ENCODE peak calls at places on chromosomes 4 and X, in five cellular contexts. A is MM.1S; B is body of pancreas; J is A549; M is CD8-positive, alpha-beta memory T cell. P is an unnamed sample. For H3K9me3, the result is how much of the 10 kb centered on the place peaks cover.

GRCh38 chr4:96145671-96146070 is 305.8 kb downstream of the PDHA2 start:
- DNase-seq in M (no peak), B (no peak), A (no peak), J (no peak), P (no peak)

GRCh38 chr4:91636083-91636482 is 667.7 kb upstream of the GRID2 start:
- DNase-seq in M (no peak), A (no peak), B (no peak), J (no peak), P (no peak)

GRCh38 chrX:78548012-78548411 is 111.1 kb downstream of the RTL3 start:
- DNase-seq in J (no peak), M (no peak), A (no peak), B (no peak), P (no peak)

GRCh38 chr4:38333219-38333618 is 330.8 kb upstream of the KLF3 start:
- DNase-seq in M (no peak), J (no peak), B (no peak), A (no peak), P (no peak)

GRCh38 chrX:71533850-71534515 is 1.1 kb downstream of the OGT start:
- DNase-seq in J (peak), M (peak), A (peak), B (peak), P (peak)

GRCh38 chrX:20042221-20042620 is 51.4 kb upstream of the BCLAF3 start:
- DNase-seq in A (no peak), J (no peak), M (no peak), B (no peak), P (no peak)

GRCh38 chr4:119299221-119300071 is 22.5 kb downstream of the FABP2 start:
- DNase-seq in A (peak), M (peak), B (no peak), J (peak), P (no peak)

GRCh38 chr4:1871471-1872021 is 353 bp downstream of the NSD2 start:
- DNase-seq in A (peak), M (no peak), J (peak), B (peak), P (peak)

GRCh38 chrX:17595456-17596035 is 141.7 kb upstream of the SCML1 start:
- DNase-seq in A (peak), M (no peak), B (no peak), J (peak), P (no peak)

GRCh38 chr4:81573817-81574216 is 102.1 kb upstream of the RASGEF1B start:
- DNase-seq in B (no peak), J (no peak), M (no peak), A (no peak), P (no peak)

GRCh38 chr4:20987191-20987590 is 286.9 kb downstream of the PACRGL start:
- DNase-seq in B (no peak), A (no peak), J (no peak), M (no peak), P (no peak)

GRCh38 chr4:20982544-20982943 is 282.3 kb downstream of the PACRGL start:
- DNase-seq in M (no peak), B (no peak), A (no peak), J (no peak), P (no peak)

DNA sequence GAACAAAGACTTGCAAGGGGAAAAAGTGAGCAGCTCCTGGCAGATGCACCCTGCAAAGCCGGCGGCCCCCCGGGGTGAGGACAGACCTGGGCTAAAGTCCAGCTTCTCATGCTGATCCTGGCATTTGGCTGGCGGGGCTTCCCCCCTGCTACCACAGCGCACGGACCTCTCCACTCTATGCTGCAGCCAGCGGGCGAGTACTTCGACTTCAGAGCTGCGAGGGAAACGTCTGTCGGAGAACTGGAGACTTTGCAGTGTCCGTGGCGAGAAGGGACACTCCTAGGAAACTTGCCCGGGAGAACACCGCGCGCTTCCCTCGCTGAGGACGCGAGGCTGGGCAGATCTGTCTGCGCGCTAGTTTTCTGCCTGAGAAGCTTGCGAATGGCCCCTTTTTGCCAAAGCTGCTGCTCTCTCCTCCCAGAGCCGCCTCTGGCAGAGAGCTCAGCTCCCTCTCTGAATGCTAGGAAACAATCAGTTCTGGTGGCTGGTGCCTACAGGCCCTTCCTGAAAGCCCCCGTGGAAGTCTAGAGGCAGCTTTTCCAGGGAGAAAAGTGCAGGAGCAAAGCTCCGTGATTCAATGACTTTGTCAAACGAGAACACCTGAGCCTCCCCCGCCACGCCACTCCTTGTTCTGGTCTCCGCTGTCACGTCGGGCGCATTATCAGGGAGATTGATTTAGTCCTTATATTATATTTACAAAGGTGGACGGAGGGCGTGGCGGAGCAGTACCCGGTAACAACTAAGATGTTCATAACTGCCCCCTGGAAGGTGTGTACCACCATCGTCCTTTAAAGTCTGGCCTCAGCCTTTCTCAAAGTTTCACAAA is 284.0 kb downstream of the PACRGL start:
- DNase-seq in B (peak), A (no peak), J (no peak), M (no peak), P (peak)
- H3K4me3 ChIP-seq in B (no peak), A (no peak), J (no peak), M (no peak), P (no peak)

GRCh38 chrX:23465105-23465791 is 130.6 kb downstream of the PTCHD1 start:
- DNase-seq in A (no peak), J (no peak), B (peak), M (no peak), P (no peak)

GRCh38 chrX:23465985-23466384 is 131.3 kb downstream of the PTCHD1 start:
- DNase-seq in J (no peak), M (no peak), A (no peak), B (no peak), P (no peak)
- H3K9me3 ChIP-seq in J (under half), M (under half), A (under half), B (under half), P (under half)

DNA sequence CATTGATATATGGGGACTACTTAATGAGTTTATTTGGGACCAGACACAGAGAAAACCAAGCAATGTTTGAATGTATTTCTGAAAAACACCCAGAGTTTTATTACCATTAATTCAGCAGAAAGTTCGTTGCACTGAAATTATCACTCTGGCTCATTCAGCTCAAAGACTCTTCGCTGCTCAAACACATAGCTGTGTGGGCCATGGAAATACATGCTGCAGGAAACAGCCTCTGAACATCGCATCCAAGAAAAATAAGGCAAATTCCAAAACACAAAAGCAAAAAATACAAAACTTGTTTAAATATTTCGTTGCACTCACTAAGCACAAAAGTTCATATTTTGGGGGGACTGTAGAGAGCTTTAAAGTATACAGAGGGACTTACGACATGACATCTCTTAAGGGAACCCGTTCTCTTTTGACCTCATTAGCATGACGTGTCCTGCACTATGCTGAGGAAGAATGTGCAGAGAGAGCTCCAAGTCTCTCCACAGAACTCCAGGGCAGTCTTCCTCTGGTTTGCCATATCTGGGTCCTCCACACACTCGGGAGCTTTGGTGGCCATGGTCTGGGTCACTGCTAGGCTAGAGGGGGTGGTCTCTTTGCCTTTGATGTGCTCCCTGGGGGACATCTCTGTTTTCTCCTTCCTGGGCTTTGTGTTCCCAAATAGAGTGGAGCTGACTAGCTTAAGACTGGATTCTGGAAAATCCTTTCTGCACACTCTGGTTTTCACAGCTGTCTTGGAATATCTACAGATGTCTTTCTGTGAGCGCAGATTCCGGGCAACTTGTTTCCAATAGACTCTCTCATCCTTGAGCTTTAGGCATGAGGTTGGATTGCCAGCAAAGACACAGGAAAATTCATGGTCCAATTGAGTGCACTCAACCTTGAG is 2.8 kb downstream of the FGFBP1 start:
- DNase-seq in B (no peak), M (no peak), J (no peak), A (no peak), P (no peak)
- H3K4me3 ChIP-seq in B (no peak), M (no peak), J (no peak), A (no peak), P (no peak)

GRCh38 chr4:114558446-114559020 is 40.1 kb upstream of the UGT8 start:
- DNase-seq in M (no peak), A (no peak), B (no peak), J (no peak), P (no peak)
- H3K9me3 ChIP-seq in M (under half), A (under half), B (under half), J (under half), P (under half)

DNA sequence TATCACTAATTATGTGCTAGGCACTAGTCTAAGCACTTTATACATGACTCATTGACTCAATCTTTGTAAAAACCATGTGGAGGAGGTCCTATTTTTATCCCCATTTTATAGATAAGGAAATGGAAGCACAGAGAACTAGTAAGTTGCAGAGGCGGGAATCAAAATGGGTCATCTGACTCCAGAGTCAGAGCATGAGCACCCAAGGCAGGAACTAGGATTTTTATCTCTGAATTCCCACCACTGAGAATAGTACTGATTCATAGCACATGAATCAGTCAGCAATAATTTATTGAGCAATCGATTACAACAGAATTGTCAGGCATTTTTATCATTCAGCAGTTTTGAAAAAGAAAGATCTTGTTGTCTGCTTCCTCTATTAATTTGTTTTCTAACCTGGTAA is 19.3 kb downstream of the SCARB2 start:
- DNase-seq in A (no peak), J (peak), B (peak), M (no peak), P (no peak)
- H3K4me3 ChIP-seq in A (no peak), J (no peak), B (no peak), M (no peak), P (no peak)

GRCh38 chrX:55648434-55648833 is 25.2 kb downstream of the FOXR2 start:
- DNase-seq in M (no peak), J (no peak), A (no peak), B (no peak), P (no peak)
- H3K9me3 ChIP-seq in M (under half), J (under half), A (under half), B (under half), P (under half)

DNA sequence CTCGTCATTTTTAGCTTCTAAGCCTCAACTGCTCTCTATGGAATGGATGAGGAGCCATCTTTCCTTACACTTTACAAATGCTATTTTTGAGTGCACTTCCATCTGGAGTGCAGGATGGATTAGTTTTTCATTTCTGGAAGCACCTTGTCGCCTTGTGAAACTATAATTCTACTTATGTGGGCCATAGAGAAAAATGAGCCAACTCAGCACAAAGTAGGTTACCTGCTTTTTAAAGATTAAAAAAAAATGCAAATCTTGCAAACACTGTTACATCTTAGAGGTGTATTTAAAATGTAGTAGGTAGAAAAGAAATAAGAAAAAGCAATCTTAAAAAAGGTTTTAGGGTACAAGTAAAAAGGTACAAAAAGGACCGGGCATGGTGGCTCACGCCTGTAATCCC is 10.9 kb downstream of the BOD1L1 start:
- DNase-seq in A (no peak), J (no peak), M (no peak), B (no peak), P (no peak)
- H3K4me3 ChIP-seq in A (no peak), J (no peak), M (no peak), B (no peak), P (no peak)

GRCh38 chrX:66000178-66000577 is 39.7 kb downstream of the VSIG4 start:
- DNase-seq in M (no peak), A (no peak), B (no peak), J (no peak), P (no peak)
- H3K9me3 ChIP-seq in M (under half), A (under half), B (under half), J (under half), P (under half)

P was measured in upper lobe of right lung.